ENCODE peak calls at places on chromosomes 12 and 14, in seven cellular contexts. One of them, this sample, is unnamed.

GRCh38 chr14:22220427-22220826 is 368.6 kb downstream of the DAD1 start:
- DNase-seq in iPS-NIHi11: no peak
- DNase-seq in psoas muscle: no peak
- DNase-seq in GM03348: no peak
- DNase-seq in Calu3: no peak
- DNase-seq in SK-N-DZ: no peak
- DNase-seq in KBM-7: no peak
- DNase-seq in this sample: no peak

GRCh38 chr12:52247622-52248540 is 14.8 kb downstream of the KRT7 start:
- DNase-seq in iPS-NIHi11: no peak
- DNase-seq in psoas muscle: no peak
- DNase-seq in GM03348: no peak
- DNase-seq in Calu3: peak
- DNase-seq in SK-N-DZ: no peak
- DNase-seq in KBM-7: no peak
- DNase-seq in this sample: no peak

GRCh38 chr12:116590561-116590960 is 31.4 kb downstream of the MAP1LC3B2 start:
- DNase-seq in iPS-NIHi11: no peak
- DNase-seq in psoas muscle: no peak
- DNase-seq in GM03348: no peak
- DNase-seq in Calu3: no peak
- DNase-seq in SK-N-DZ: no peak
- DNase-seq in KBM-7: peak
- DNase-seq in this sample: peak

GRCh38 chr14:54048736-54049135 is 92.1 kb upstream of the BMP4 start:
- DNase-seq in iPS-NIHi11: no peak
- DNase-seq in psoas muscle: no peak
- DNase-seq in GM03348: no peak
- DNase-seq in Calu3: no peak
- DNase-seq in SK-N-DZ: no peak
- DNase-seq in KBM-7: no peak
- DNase-seq in this sample: no peak

GRCh38 chr12:25822281-25822680 is 136.2 kb upstream of the RASSF8 start:
- DNase-seq in iPS-NIHi11: no peak
- DNase-seq in psoas muscle: no peak
- DNase-seq in GM03348: no peak
- DNase-seq in Calu3: no peak
- DNase-seq in SK-N-DZ: no peak
- DNase-seq in KBM-7: no peak
- DNase-seq in this sample: no peak

GRCh38 chr12:48092606-48093005 is 13.3 kb downstream of the SENP1 start:
- DNase-seq in iPS-NIHi11: no peak
- DNase-seq in psoas muscle: no peak
- DNase-seq in GM03348: peak
- DNase-seq in Calu3: no peak
- DNase-seq in SK-N-DZ: no peak
- DNase-seq in KBM-7: no peak
- DNase-seq in this sample: no peak

GRCh38 chr14:68879321-68879781 is 86.5 kb upstream of the ZFP36L1 start:
- DNase-seq in iPS-NIHi11: no peak
- DNase-seq in psoas muscle: no peak
- DNase-seq in GM03348: no peak
- DNase-seq in Calu3: no peak
- DNase-seq in SK-N-DZ: no peak
- DNase-seq in KBM-7: no peak
- DNase-seq in this sample: no peak

GRCh38 chr12:131699434-131699833 is 11.5 kb upstream of the SFSWAP start:
- DNase-seq in iPS-NIHi11: no peak
- DNase-seq in psoas muscle: no peak
- DNase-seq in GM03348: no peak
- DNase-seq in Calu3: no peak
- DNase-seq in SK-N-DZ: no peak
- DNase-seq in KBM-7: no peak
- DNase-seq in this sample: no peak

GRCh38 chr14:49971156-49972141 is 78.6 kb downstream of the ARF6 start:
- DNase-seq in iPS-NIHi11: no peak
- DNase-seq in psoas muscle: no peak
- DNase-seq in GM03348: no peak
- DNase-seq in Calu3: no peak
- DNase-seq in SK-N-DZ: no peak
- DNase-seq in KBM-7: peak
- DNase-seq in this sample: peak

GRCh38 chr12:16119618-16120017 is 157.9 kb downstream of the SLC15A5 start:
- DNase-seq in iPS-NIHi11: no peak
- DNase-seq in psoas muscle: no peak
- DNase-seq in GM03348: no peak
- DNase-seq in Calu3: no peak
- DNase-seq in SK-N-DZ: no peak
- DNase-seq in KBM-7: no peak
- DNase-seq in this sample: no peak

GRCh38 chr12:21818627-21819026 is 44.1 kb upstream of the KCNJ8 start:
- DNase-seq in iPS-NIHi11: no peak
- DNase-seq in psoas muscle: no peak
- DNase-seq in GM03348: peak
- DNase-seq in Calu3: no peak
- DNase-seq in SK-N-DZ: no peak
- DNase-seq in KBM-7: no peak
- DNase-seq in this sample: no peak

GRCh38 chr14:98909251-98909944 is 362.6 kb downstream of the BCL11B start:
- DNase-seq in iPS-NIHi11: no peak
- DNase-seq in psoas muscle: no peak
- DNase-seq in GM03348: no peak
- DNase-seq in Calu3: peak
- DNase-seq in SK-N-DZ: no peak
- DNase-seq in KBM-7: no peak
- DNase-seq in this sample: no peak

GRCh38 chr12:45298721-45299120 is 82.8 kb downstream of the ANO6 start:
- DNase-seq in iPS-NIHi11: no peak
- DNase-seq in psoas muscle: no peak
- DNase-seq in GM03348: no peak
- DNase-seq in Calu3: no peak
- DNase-seq in SK-N-DZ: no peak
- DNase-seq in KBM-7: no peak
- DNase-seq in this sample: no peak

GRCh38 chr12:100348657-100349454 is 8.0 kb upstream of the SLC17A8 start:
- DNase-seq in iPS-NIHi11: peak
- DNase-seq in psoas muscle: no peak
- DNase-seq in GM03348: peak
- DNase-seq in Calu3: no peak
- DNase-seq in SK-N-DZ: peak
- DNase-seq in KBM-7: peak
- DNase-seq in this sample: peak

GRCh38 chr14:62692490-62693106 is 352.7 kb downstream of the KCNH5 start:
- DNase-seq in iPS-NIHi11: no peak
- DNase-seq in psoas muscle: no peak
- DNase-seq in GM03348: no peak
- DNase-seq in Calu3: no peak
- DNase-seq in SK-N-DZ: no peak
- DNase-seq in KBM-7: no peak
- DNase-seq in this sample: no peak

GRCh38 chr14:103698380-103699260 is 16.6 kb downstream of the XRCC3 start:
- DNase-seq in iPS-NIHi11: peak
- DNase-seq in psoas muscle: peak
- DNase-seq in GM03348: no peak
- DNase-seq in Calu3: no peak
- DNase-seq in SK-N-DZ: no peak
- DNase-seq in KBM-7: no peak
- DNase-seq in this sample: peak

GRCh38 chr14:102760485-102761193 is 16.6 kb upstream of the TRAF3 start:
- DNase-seq in iPS-NIHi11: peak
- DNase-seq in psoas muscle: no peak
- DNase-seq in GM03348: no peak
- DNase-seq in Calu3: no peak
- DNase-seq in SK-N-DZ: no peak
- DNase-seq in KBM-7: no peak
- DNase-seq in this sample: no peak

GRCh38 chr12:85698937-85699336 is 137.3 kb downstream of the RASSF9 start:
- DNase-seq in iPS-NIHi11: no peak
- DNase-seq in psoas muscle: no peak
- DNase-seq in GM03348: no peak
- DNase-seq in Calu3: no peak
- DNase-seq in SK-N-DZ: no peak
- DNase-seq in KBM-7: no peak
- DNase-seq in this sample: no peak

GRCh38 chr14:61712137-61712536 is 16.8 kb downstream of the HIF1A start:
- DNase-seq in iPS-NIHi11: no peak
- DNase-seq in psoas muscle: no peak
- DNase-seq in GM03348: no peak
- DNase-seq in Calu3: no peak
- DNase-seq in SK-N-DZ: no peak
- DNase-seq in KBM-7: no peak
- DNase-seq in this sample: no peak

GRCh38 chr14:52902971-52903385 is 47.9 kb downstream of the FERMT2 start:
- DNase-seq in iPS-NIHi11: no peak
- DNase-seq in psoas muscle: no peak
- DNase-seq in GM03348: no peak
- DNase-seq in Calu3: peak
- DNase-seq in SK-N-DZ: no peak
- DNase-seq in KBM-7: no peak
- DNase-seq in this sample: no peak

GRCh38 chr14:25846232-25846631 is 751.6 kb downstream of the NOVA1 start:
- DNase-seq in iPS-NIHi11: no peak
- DNase-seq in psoas muscle: no peak
- DNase-seq in GM03348: no peak
- DNase-seq in Calu3: no peak
- DNase-seq in SK-N-DZ: no peak
- DNase-seq in KBM-7: no peak
- DNase-seq in this sample: no peak

GRCh38 chr14:69055973-69056372 is 76.9 kb upstream of the ACTN1 start:
- DNase-seq in iPS-NIHi11: no peak
- DNase-seq in psoas muscle: no peak
- DNase-seq in GM03348: no peak
- DNase-seq in Calu3: no peak
- DNase-seq in SK-N-DZ: no peak
- DNase-seq in KBM-7: no peak
- DNase-seq in this sample: no peak

GRCh38 chr12:74449872-74450271 is 87.8 kb upstream of the ATXN7L3B start:
- DNase-seq in iPS-NIHi11: no peak
- DNase-seq in psoas muscle: no peak
- DNase-seq in GM03348: no peak
- DNase-seq in Calu3: no peak
- DNase-seq in SK-N-DZ: no peak
- DNase-seq in KBM-7: no peak
- DNase-seq in this sample: no peak

GRCh38 chr12:102342281-102343006 is 137.9 kb downstream of the IGF1 start:
- DNase-seq in iPS-NIHi11: peak
- DNase-seq in psoas muscle: no peak
- DNase-seq in GM03348: no peak
- DNase-seq in Calu3: no peak
- DNase-seq in SK-N-DZ: no peak
- DNase-seq in KBM-7: no peak
- DNase-seq in this sample: no peak

GRCh38 chr12:125198647-125199046 is 133.4 kb downstream of the AACS start:
- DNase-seq in iPS-NIHi11: peak
- DNase-seq in psoas muscle: no peak
- DNase-seq in GM03348: no peak
- DNase-seq in Calu3: no peak
- DNase-seq in SK-N-DZ: no peak
- DNase-seq in KBM-7: no peak
- DNase-seq in this sample: no peak

GRCh38 chr12:20629414-20630156 is 65.5 kb upstream of the SLCO1C1 start:
- DNase-seq in iPS-NIHi11: peak
- DNase-seq in psoas muscle: peak
- DNase-seq in GM03348: no peak
- DNase-seq in Calu3: peak
- DNase-seq in SK-N-DZ: no peak
- DNase-seq in KBM-7: no peak
- DNase-seq in this sample: no peak